ENCODE peak calls at places on chromosomes 5 and 9, in nine cellular contexts. One of them, this sample, is unnamed. For H3K4me1, the result is how much of the 10 kb centered on the place peaks cover.

GRCh38 chr5:154117050-154117449 is 73.5 kb upstream of the GALNT10 start:
- DNase-seq in A549: no peak
- DNase-seq in transverse colon: no peak
- DNase-seq in pancreas: no peak
- DNase-seq in naive thymus-derived CD4-positive, alpha-beta T cell: no peak
- DNase-seq in fibroblast of lung: no peak
- DNase-seq in mammary epithelial cell: no peak
- DNase-seq in heart right ventricle: no peak
- DNase-seq in upper lobe of right lung: no peak
- DNase-seq in this sample: no peak

GRCh38 chr5:58886315-58887207 is 303.7 kb downstream of the RAB3C start:
- DNase-seq in A549: peak
- DNase-seq in transverse colon: peak
- DNase-seq in pancreas: peak
- DNase-seq in naive thymus-derived CD4-positive, alpha-beta T cell: peak
- DNase-seq in fibroblast of lung: peak
- DNase-seq in mammary epithelial cell: peak
- DNase-seq in heart right ventricle: peak
- DNase-seq in upper lobe of right lung: peak
- DNase-seq in this sample: peak

GRCh38 chr5:121954086-121954485 is 7.7 kb upstream of the SRFBP1 start:
- DNase-seq in A549: no peak
- DNase-seq in transverse colon: no peak
- DNase-seq in pancreas: no peak
- DNase-seq in naive thymus-derived CD4-positive, alpha-beta T cell: no peak
- DNase-seq in fibroblast of lung: no peak
- DNase-seq in mammary epithelial cell: no peak
- DNase-seq in heart right ventricle: no peak
- DNase-seq in upper lobe of right lung: no peak
- DNase-seq in this sample: no peak

GRCh38 chr9:86020731-86021130 is 78.6 kb downstream of the GOLM1 start:
- DNase-seq in A549: no peak
- DNase-seq in transverse colon: no peak
- DNase-seq in pancreas: no peak
- DNase-seq in naive thymus-derived CD4-positive, alpha-beta T cell: no peak
- DNase-seq in fibroblast of lung: no peak
- DNase-seq in mammary epithelial cell: no peak
- DNase-seq in heart right ventricle: no peak
- DNase-seq in upper lobe of right lung: no peak
- DNase-seq in this sample: no peak

GRCh38 chr5:90399251-90399650 is 10.3 kb downstream of the CETN3 start:
- DNase-seq in A549: no peak
- DNase-seq in transverse colon: no peak
- DNase-seq in pancreas: no peak
- DNase-seq in naive thymus-derived CD4-positive, alpha-beta T cell: no peak
- DNase-seq in fibroblast of lung: no peak
- DNase-seq in mammary epithelial cell: no peak
- DNase-seq in heart right ventricle: no peak
- DNase-seq in upper lobe of right lung: no peak
- DNase-seq in this sample: no peak

GRCh38 chr9:99472240-99472915 is 250.3 kb downstream of the SEC61B start:
- DNase-seq in A549: no peak
- DNase-seq in transverse colon: no peak
- DNase-seq in pancreas: no peak
- DNase-seq in naive thymus-derived CD4-positive, alpha-beta T cell: no peak
- DNase-seq in fibroblast of lung: no peak
- DNase-seq in mammary epithelial cell: no peak
- DNase-seq in heart right ventricle: no peak
- DNase-seq in upper lobe of right lung: no peak
- DNase-seq in this sample: no peak

GRCh38 chr5:132481243-132482211 is 9.0 kb downstream of the IRF1 start:
- DNase-seq in A549: no peak
- DNase-seq in transverse colon: no peak
- DNase-seq in pancreas: no peak
- DNase-seq in naive thymus-derived CD4-positive, alpha-beta T cell: no peak
- DNase-seq in fibroblast of lung: no peak
- DNase-seq in mammary epithelial cell: no peak
- DNase-seq in heart right ventricle: no peak
- DNase-seq in upper lobe of right lung: peak
- DNase-seq in this sample: no peak

GRCh38 chr5:76439201-76439600 is 36.1 kb downstream of the IQGAP2 start:
- DNase-seq in A549: no peak
- DNase-seq in transverse colon: no peak
- DNase-seq in pancreas: no peak
- DNase-seq in naive thymus-derived CD4-positive, alpha-beta T cell: no peak
- DNase-seq in fibroblast of lung: no peak
- DNase-seq in mammary epithelial cell: no peak
- DNase-seq in heart right ventricle: no peak
- DNase-seq in upper lobe of right lung: no peak
- DNase-seq in this sample: no peak

GRCh38 chr5:89417990-89418820 is 535.2 kb upstream of the MEF2C start:
- DNase-seq in A549: no peak
- DNase-seq in transverse colon: no peak
- DNase-seq in pancreas: no peak
- DNase-seq in naive thymus-derived CD4-positive, alpha-beta T cell: no peak
- DNase-seq in fibroblast of lung: no peak
- DNase-seq in mammary epithelial cell: no peak
- DNase-seq in heart right ventricle: no peak
- DNase-seq in upper lobe of right lung: no peak
- DNase-seq in this sample: no peak

GRCh38 chr5:132576123-132576522 is 19.3 kb downstream of the RAD50 start:
- DNase-seq in A549: no peak
- DNase-seq in transverse colon: no peak
- DNase-seq in pancreas: no peak
- DNase-seq in naive thymus-derived CD4-positive, alpha-beta T cell: no peak
- DNase-seq in fibroblast of lung: no peak
- DNase-seq in mammary epithelial cell: no peak
- DNase-seq in heart right ventricle: no peak
- DNase-seq in upper lobe of right lung: no peak
- DNase-seq in this sample: no peak

GRCh38 chr9:34381323-34381722 is 4.6 kb upstream of the MYORG start:
- DNase-seq in A549: no peak
- DNase-seq in transverse colon: peak
- DNase-seq in pancreas: peak
- DNase-seq in naive thymus-derived CD4-positive, alpha-beta T cell: peak
- DNase-seq in fibroblast of lung: no peak
- DNase-seq in mammary epithelial cell: no peak
- DNase-seq in heart right ventricle: peak
- DNase-seq in upper lobe of right lung: no peak
- DNase-seq in this sample: no peak

GRCh38 chr9:34380511-34381315 is 4.0 kb upstream of the MYORG start:
- DNase-seq in A549: peak
- DNase-seq in transverse colon: peak
- DNase-seq in pancreas: peak
- DNase-seq in naive thymus-derived CD4-positive, alpha-beta T cell: peak
- DNase-seq in fibroblast of lung: peak
- DNase-seq in mammary epithelial cell: peak
- DNase-seq in heart right ventricle: peak
- DNase-seq in upper lobe of right lung: peak
- DNase-seq in this sample: peak

GRCh38 chr9:34380034-34380510 is 3.4 kb upstream of the MYORG start:
- DNase-seq in A549: no peak
- DNase-seq in transverse colon: no peak
- DNase-seq in pancreas: peak
- DNase-seq in naive thymus-derived CD4-positive, alpha-beta T cell: peak
- DNase-seq in fibroblast of lung: no peak
- DNase-seq in mammary epithelial cell: no peak
- DNase-seq in heart right ventricle: no peak
- DNase-seq in upper lobe of right lung: no peak
- DNase-seq in this sample: no peak

GRCh38 chr9:34378376-34379060 is 1.8 kb upstream of the MYORG start:
- DNase-seq in A549: no peak
- DNase-seq in transverse colon: no peak
- DNase-seq in pancreas: no peak
- DNase-seq in naive thymus-derived CD4-positive, alpha-beta T cell: no peak
- DNase-seq in fibroblast of lung: no peak
- DNase-seq in mammary epithelial cell: no peak
- DNase-seq in heart right ventricle: no peak
- DNase-seq in upper lobe of right lung: no peak
- DNase-seq in this sample: no peak

GRCh38 chr9:34379334-34380033 is 2.8 kb upstream of the MYORG start:
- DNase-seq in A549: peak
- DNase-seq in transverse colon: peak
- DNase-seq in pancreas: peak
- DNase-seq in naive thymus-derived CD4-positive, alpha-beta T cell: peak
- DNase-seq in fibroblast of lung: peak
- DNase-seq in mammary epithelial cell: peak
- DNase-seq in heart right ventricle: peak
- DNase-seq in upper lobe of right lung: peak
- DNase-seq in this sample: peak
- H3K4me3 ChIP-seq in A549: peak
- H3K4me3 ChIP-seq in transverse colon: peak
- H3K4me3 ChIP-seq in pancreas: no peak
- H3K4me3 ChIP-seq in naive thymus-derived CD4-positive, alpha-beta T cell: peak
- H3K4me3 ChIP-seq in fibroblast of lung: no peak
- H3K4me3 ChIP-seq in mammary epithelial cell: peak
- H3K4me3 ChIP-seq in heart right ventricle: peak
- H3K4me3 ChIP-seq in upper lobe of right lung: peak
- H3K4me3 ChIP-seq in this sample: peak

GRCh38 chr5:8848362-8848761 is 697.5 kb downstream of the SEMA5A start:
- DNase-seq in A549: no peak
- DNase-seq in transverse colon: no peak
- DNase-seq in pancreas: no peak
- DNase-seq in naive thymus-derived CD4-positive, alpha-beta T cell: no peak
- DNase-seq in fibroblast of lung: no peak
- DNase-seq in mammary epithelial cell: no peak
- DNase-seq in heart right ventricle: no peak
- DNase-seq in upper lobe of right lung: no peak
- DNase-seq in this sample: no peak
- H3K27ac ChIP-seq in A549: no peak
- H3K27ac ChIP-seq in transverse colon: no peak
- H3K27ac ChIP-seq in pancreas: no peak
- H3K27ac ChIP-seq in naive thymus-derived CD4-positive, alpha-beta T cell: no peak
- H3K27ac ChIP-seq in fibroblast of lung: no peak
- H3K27ac ChIP-seq in mammary epithelial cell: no peak
- H3K27ac ChIP-seq in heart right ventricle: no peak
- H3K27ac ChIP-seq in upper lobe of right lung: no peak
- H3K27ac ChIP-seq in this sample: no peak

DNA sequence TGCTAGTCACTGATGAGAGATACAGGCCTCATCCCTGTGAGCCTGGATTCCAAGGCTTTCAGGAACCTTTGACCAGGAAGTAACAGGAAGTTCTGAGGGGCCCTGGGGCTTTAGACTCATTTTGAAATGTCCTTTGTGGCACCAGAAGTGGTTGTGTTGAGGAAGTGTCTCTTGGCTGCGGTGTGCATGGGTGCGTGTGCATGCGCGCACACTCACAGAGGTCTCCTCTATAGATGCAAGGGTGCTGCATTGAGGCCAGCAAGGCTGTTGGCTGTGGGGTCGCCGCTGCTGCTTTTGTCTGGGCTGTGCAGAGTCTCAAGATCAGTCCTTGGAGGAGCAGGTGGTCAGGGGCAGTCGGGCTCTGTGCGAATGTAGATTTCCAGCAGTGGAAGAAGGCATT is 7.6 kb downstream of the RAB24 start:
- DNase-seq in A549: no peak
- DNase-seq in transverse colon: no peak
- DNase-seq in pancreas: no peak
- DNase-seq in naive thymus-derived CD4-positive, alpha-beta T cell: no peak
- DNase-seq in fibroblast of lung: no peak
- DNase-seq in mammary epithelial cell: no peak
- DNase-seq in heart right ventricle: no peak
- DNase-seq in upper lobe of right lung: no peak
- DNase-seq in this sample: no peak
- H3K4me1 ChIP-seq in A549: under half
- H3K4me1 ChIP-seq in transverse colon: under half
- H3K4me1 ChIP-seq in pancreas: under half
- H3K4me1 ChIP-seq in naive thymus-derived CD4-positive, alpha-beta T cell: under half
- H3K4me1 ChIP-seq in fibroblast of lung: under half
- H3K4me1 ChIP-seq in mammary epithelial cell: under half
- H3K4me1 ChIP-seq in heart right ventricle: under half
- H3K4me1 ChIP-seq in upper lobe of right lung: under half
- H3K4me1 ChIP-seq in this sample: under half

DNA sequence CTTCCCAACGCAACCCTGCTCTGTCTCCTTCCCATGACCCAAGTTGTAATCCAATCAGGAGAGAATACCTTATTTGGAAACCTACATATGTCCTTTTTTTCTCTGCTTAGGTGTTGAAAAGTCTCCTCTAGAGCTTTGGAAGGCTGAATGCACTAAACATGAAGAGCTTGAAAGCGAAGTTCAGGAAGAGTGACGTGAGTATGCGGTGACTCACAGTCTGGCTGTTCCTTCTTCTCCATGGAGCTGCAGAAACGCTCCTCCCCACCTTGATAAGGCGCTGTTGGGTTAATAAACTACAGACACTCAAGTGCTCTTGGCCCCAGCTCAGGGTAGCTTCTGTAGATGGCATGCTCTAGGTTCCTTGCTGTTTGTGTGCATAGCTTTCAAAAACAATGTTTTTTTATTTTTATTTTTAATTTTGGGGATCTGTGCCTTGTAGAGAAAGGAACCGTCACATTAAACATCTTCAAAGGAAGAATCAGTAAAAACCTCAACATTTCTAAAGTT is 30.7 kb downstream of the RAI14 start:
- DNase-seq in A549: peak
- DNase-seq in transverse colon: peak
- DNase-seq in pancreas: peak
- DNase-seq in naive thymus-derived CD4-positive, alpha-beta T cell: no peak
- DNase-seq in fibroblast of lung: peak
- DNase-seq in mammary epithelial cell: peak
- DNase-seq in heart right ventricle: peak
- DNase-seq in upper lobe of right lung: peak
- DNase-seq in this sample: peak
- H3K4me3 ChIP-seq in A549: peak
- H3K4me3 ChIP-seq in transverse colon: no peak
- H3K4me3 ChIP-seq in pancreas: no peak
- H3K4me3 ChIP-seq in naive thymus-derived CD4-positive, alpha-beta T cell: no peak
- H3K4me3 ChIP-seq in fibroblast of lung: no peak
- H3K4me3 ChIP-seq in mammary epithelial cell: no peak
- H3K4me3 ChIP-seq in heart right ventricle: peak
- H3K4me3 ChIP-seq in upper lobe of right lung: no peak
- H3K4me3 ChIP-seq in this sample: no peak